ENCODE peak calls at places on chromosomes 6 and 20, in ten cellular contexts. B is CD8-positive, alpha-beta T cell; V is coronary artery; Q is IMR-90; I is SK-N-SH; O is mucosa of descending colon; J is pancreas; Y is uterus; U is BE2C; E is tibial artery. T is an unnamed sample.

GRCh38 chr6:169073311-169073710 is 180.3 kb downstream of the THBS2 start:
- DNase-seq in E (no peak), O (no peak), Y (no peak), B (no peak), J (no peak), Q (peak), U (no peak), I (no peak), V (no peak), T (peak)

GRCh38 chr20:49889245-49889942 is 25.9 kb downstream of the SPATA2 start:
- DNase-seq in U (no peak), I (no peak), Y (no peak), E (peak), B (no peak), Q (no peak), O (no peak), V (peak), J (no peak), T (no peak)

GRCh38 chr20:14582855-14583254 is 245.4 kb upstream of the FLRT3 start:
- DNase-seq in E (no peak), J (no peak), Y (no peak), O (no peak), U (no peak), I (no peak), B (no peak), V (no peak), Q (no peak), T (peak)

GRCh38 chr6:21942910-21943309 is 349.4 kb downstream of the SOX4 start:
- DNase-seq in Y (no peak), B (no peak), I (no peak), V (no peak), E (no peak), J (no peak), O (no peak), Q (no peak), U (no peak), T (peak)

GRCh38 chr6:54892831-54893230 is 46.3 kb downstream of the FAM83B start:
- DNase-seq in I (no peak), Y (no peak), V (no peak), J (no peak), U (no peak), O (no peak), Q (peak), B (no peak), E (no peak), T (peak)

GRCh38 chr20:23286346-23286745 is 64.2 kb upstream of the NXT1 start:
- DNase-seq in J (no peak), U (no peak), V (peak), Y (no peak), Q (no peak), B (no peak), E (peak), O (no peak), I (no peak), T (no peak)

GRCh38 chr6:13253272-13253671 is 75.1 kb downstream of the TBC1D7 start:
- DNase-seq in B (no peak), Q (no peak), E (no peak), V (no peak), I (no peak), U (no peak), Y (no peak), J (no peak), O (no peak), T (no peak)

GRCh38 chr20:36821964-36822437 is 48.4 kb upstream of the DSN1 start:
- DNase-seq in V (no peak), B (no peak), U (no peak), Q (no peak), J (no peak), E (no peak), I (no peak), O (no peak), Y (no peak), T (peak)

GRCh38 chr20:17681741-17682102 is 320 bp downstream of the RRBP1 start:
- DNase-seq in I (no peak), E (no peak), J (no peak), U (peak), V (no peak), Q (no peak), Y (no peak), B (no peak), O (no peak), T (no peak)

GRCh38 chr6:130050230-130050629 is 31.8 kb downstream of the L3MBTL3 start:
- DNase-seq in J (no peak), E (no peak), V (no peak), O (no peak), B (no peak), Q (peak), Y (no peak), U (no peak), I (no peak), T (peak)

GRCh38 chr20:45704969-45705637 is at the start of gene WFDC10B:
- DNase-seq in I (no peak), Y (no peak), U (no peak), J (no peak), E (no peak), V (no peak), B (no peak), O (peak), Q (no peak), T (no peak)

GRCh38 chr20:62792182-62792939 is 3.9 kb upstream of the MRGBP start:
- DNase-seq in Q (peak), B (no peak), Y (no peak), U (no peak), V (no peak), I (no peak), J (no peak), E (no peak), O (no peak), T (no peak)

GRCh38 chr20:14790771-14791517 is 453.5 kb upstream of the FLRT3 start:
- DNase-seq in Q (no peak), B (no peak), J (peak), O (no peak), I (no peak), U (no peak), Y (no peak), E (no peak), V (no peak), T (peak)

GRCh38 chr20:60851826-60852704 is 400.0 kb upstream of the CDH4 start:
- DNase-seq in V (no peak), U (no peak), O (peak), E (no peak), Y (no peak), Q (no peak), B (no peak), J (peak), I (peak), T (no peak)

GRCh38 chr6:3386374-3386857 is 70.4 kb downstream of the SLC22A23 start:
- DNase-seq in B (no peak), Q (no peak), Y (no peak), E (no peak), I (no peak), O (no peak), U (no peak), V (no peak), J (no peak), T (no peak)

GRCh38 chr20:56453347-56453746 is 15.1 kb upstream of the RTF2 start:
- DNase-seq in I (no peak), E (peak), O (no peak), J (no peak), U (no peak), B (no peak), V (no peak), Q (no peak), Y (no peak), T (no peak)

GRCh38 chr20:61233590-61233989 is 18.5 kb upstream of the CDH4 start:
- DNase-seq in J (no peak), O (no peak), E (no peak), I (no peak), V (no peak), Y (no peak), U (no peak), Q (no peak), B (no peak), T (no peak)

GRCh38 chr6:53794073-53794719 is 609 bp upstream of the LRRC1 start:
- DNase-seq in E (peak), U (peak), O (peak), B (peak), V (peak), I (peak), Q (peak), Y (peak), J (peak), T (peak)

GRCh38 chr6:38509713-38510112 is 130.0 kb downstream of the BTBD9 start:
- DNase-seq in J (no peak), Q (peak), V (no peak), Y (no peak), B (no peak), O (no peak), I (no peak), U (no peak), E (no peak), T (no peak)

GRCh38 chr6:1762203-1762602 is 152.5 kb downstream of the FOXC1 start:
- DNase-seq in U (no peak), I (no peak), Q (no peak), J (no peak), V (no peak), E (no peak), O (no peak), Y (no peak), B (no peak), T (no peak)

GRCh38 chr20:43736588-43737091 is 9.8 kb upstream of the GTSF1L start:
- DNase-seq in E (no peak), U (no peak), Y (no peak), I (no peak), O (no peak), V (no peak), Q (peak), B (no peak), J (no peak), T (no peak)

GRCh38 chr6:36679043-36679821 is 718 bp downstream of the CDKN1A start:
- DNase-seq in U (peak), O (peak), Y (peak), J (peak), I (peak), V (peak), B (peak), E (peak), Q (peak), T (no peak)

GRCh38 chr20:41370176-41370575 is 3.6 kb upstream of the EMILIN3 start:
- DNase-seq in O (no peak), U (no peak), B (no peak), Y (no peak), J (no peak), I (no peak), E (no peak), Q (no peak), V (no peak), T (no peak)

GRCh38 chr6:111653961-111654360 is 48.3 kb upstream of the TRAF3IP2 start:
- DNase-seq in J (no peak), V (no peak), O (no peak), I (no peak), E (no peak), Y (no peak), Q (no peak), B (no peak), U (no peak), T (no peak)

GRCh38 chr6:34463299-34463698 is 2.6 kb upstream of the PACSIN1 start:
- DNase-seq in B (no peak), J (no peak), U (no peak), I (no peak), O (no peak), V (no peak), E (no peak), Q (no peak), Y (no peak), T (no peak)

GRCh38 chr6:34460796-34461507 is 4.9 kb upstream of the PACSIN1 start:
- DNase-seq in B (no peak), U (no peak), Q (no peak), O (no peak), Y (no peak), E (no peak), J (no peak), I (no peak), V (no peak), T (no peak)

GRCh38 chr6:34463849-34464248 is 2.0 kb upstream of the PACSIN1 start:
- DNase-seq in Y (no peak), V (no peak), B (no peak), Q (no peak), I (no peak), O (no peak), E (no peak), U (no peak), J (no peak), T (no peak)

GRCh38 chr6:34462010-34462409 is 3.9 kb upstream of the PACSIN1 start:
- DNase-seq in E (no peak), J (no peak), B (no peak), Q (no peak), U (no peak), O (no peak), Y (no peak), V (no peak), I (no peak), T (no peak)

DNA sequence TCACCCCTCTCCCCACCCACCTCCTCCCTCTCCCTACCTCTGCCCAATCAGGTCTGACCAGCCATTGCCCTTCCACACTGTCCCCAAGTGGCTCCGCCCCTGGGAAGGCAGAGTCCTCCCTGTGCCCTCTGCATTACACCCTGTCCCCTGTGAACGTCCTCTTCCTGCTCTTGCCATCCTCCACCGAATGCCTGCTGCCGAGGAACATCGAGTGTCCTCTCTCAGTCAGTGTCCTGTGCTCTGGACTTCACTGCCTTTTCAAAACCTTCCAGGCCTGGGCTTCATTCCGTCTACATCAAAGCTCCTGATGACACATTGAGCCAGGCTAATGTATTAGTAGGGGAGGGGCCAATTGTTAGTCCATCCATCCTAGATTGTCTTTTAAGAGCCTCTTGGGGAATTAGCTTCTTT is 3.3 kb upstream of the PACSIN1 start:
- DNase-seq in I (peak), U (peak), J (no peak), B (no peak), Q (no peak), V (no peak), Y (no peak), O (peak), E (no peak), T (peak)
- TF ChIP-seq CTCF in I (no peak), U (no peak), J (no peak), B (no peak), Q (no peak), V (no peak), Y (no peak), O (no peak), E (no peak), T (no peak)

GRCh38 chr6:154479388-154480143 is 30.9 kb downstream of the CNKSR3 start:
- DNase-seq in J (no peak), O (no peak), Y (no peak), Q (peak), E (no peak), U (no peak), I (no peak), V (no peak), B (no peak), T (peak)
- H3K4me3 ChIP-seq in J (no peak), O (no peak), Y (no peak), Q (peak), E (peak), U (no peak), I (peak), V (peak), B (no peak), T (peak)

GRCh38 chr6:52636830-52637229 is 34.1 kb upstream of the TMEM14A start:
- DNase-seq in V (no peak), O (no peak), I (no peak), Y (no peak), Q (no peak), U (no peak), E (no peak), J (no peak), B (no peak), T (no peak)
- TF ChIP-seq CTCF in V (no peak), O (no peak), I (no peak), Y (no peak), Q (no peak), U (no peak), E (no peak), J (no peak), B (no peak), T (no peak)

GRCh38 chr6:127343753-127344659 is 597 bp upstream of the ECHDC1 start:
- DNase-seq in O (peak), I (peak), E (no peak), Y (no peak), U (no peak), Q (peak), J (no peak), B (no peak), V (no peak), T (no peak)

GRCh38 chr6:127342296-127342945 is 988 bp downstream of the ECHDC1 start:
- DNase-seq in Y (no peak), E (no peak), J (peak), I (peak), V (no peak), B (no peak), O (peak), U (no peak), Q (peak), T (peak)

GRCh38 chr6:127342946-127343752 is at the start of gene ECHDC1:
- DNase-seq in B (peak), Q (peak), O (peak), U (peak), J (peak), I (peak), Y (peak), E (peak), V (peak), T (peak)

GRCh38 chr6:127340171-127340570 is 3.2 kb downstream of the ECHDC1 start:
- DNase-seq in O (no peak), I (no peak), J (no peak), E (no peak), B (no peak), Q (no peak), V (no peak), U (no peak), Y (no peak), T (no peak)

GRCh38 chr6:127341471-127342202 is 1.8 kb downstream of the ECHDC1 start:
- DNase-seq in J (no peak), B (no peak), U (no peak), I (no peak), O (peak), Y (no peak), Q (no peak), E (no peak), V (no peak), T (no peak)
- H3K4me3 ChIP-seq in J (peak), B (peak), U (peak), I (peak), O (no peak), Y (no peak), Q (peak), E (peak), V (peak), T (peak)

GRCh38 chr6:84227434-84228197 is at the start of gene CEP162:
- DNase-seq in E (peak), J (peak), B (peak), U (peak), O (peak), Y (peak), V (peak), I (peak), Q (peak), T (peak)
- TF ChIP-seq CTCF in E (peak), J (peak), B (peak), U (peak), O (no peak), Y (peak), V (no peak), I (peak), Q (peak), T (peak)

DNA sequence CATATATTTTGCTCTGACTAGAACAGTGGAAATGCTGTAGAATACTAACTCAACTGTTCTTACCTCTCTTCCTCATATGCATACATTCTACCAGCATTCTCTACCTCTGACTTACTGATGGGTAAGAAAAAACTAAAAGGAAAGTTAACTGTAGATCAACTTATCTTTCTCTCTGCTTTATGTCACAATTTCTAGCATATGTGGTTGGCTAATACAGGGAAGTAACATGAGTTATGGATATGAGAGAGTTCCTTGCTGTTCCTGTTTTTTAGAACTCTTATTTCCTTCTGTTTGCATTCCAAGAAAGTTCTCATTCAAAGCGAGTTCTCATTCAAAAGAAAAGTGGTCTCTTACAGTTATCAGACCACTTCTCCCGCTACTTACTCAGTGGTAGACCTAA is 226.8 kb upstream of the SGK1 start:
- DNase-seq in E (no peak), O (no peak), B (no peak), Y (no peak), I (no peak), V (no peak), J (no peak), U (no peak), Q (no peak), T (no peak)
- H3K4me3 ChIP-seq in E (no peak), O (no peak), B (no peak), Y (no peak), I (no peak), V (no peak), J (no peak), U (no peak), Q (no peak), T (no peak)

GRCh38 chr20:57498425-57499400 is 26.2 kb downstream of the CTCFL start:
- DNase-seq in E (no peak), Q (peak), U (peak), I (peak), B (peak), Y (no peak), J (no peak), O (no peak), V (no peak), T (no peak)
- TF ChIP-seq CTCF in E (no peak), Q (peak), U (peak), I (peak), B (peak), Y (no peak), J (no peak), O (no peak), V (no peak), T (no peak)

GRCh38 chr6:155171109-155171746 is 92.6 kb upstream of the CLDN20 start:
- DNase-seq in O (no peak), U (no peak), Q (peak), I (no peak), E (peak), Y (peak), J (no peak), V (peak), B (peak), T (peak)
- H3K4me3 ChIP-seq in O (no peak), U (no peak), Q (no peak), I (no peak), E (peak), Y (no peak), J (no peak), V (peak), B (no peak), T (no peak)

GRCh38 chr20:48716541-48716940 is 111.3 kb downstream of the PREX1 start:
- DNase-seq in Y (no peak), U (no peak), O (no peak), I (no peak), B (no peak), V (no peak), Q (no peak), E (no peak), J (no peak), T (no peak)

GRCh38 chr20:48716086-48716485 is 111.7 kb downstream of the PREX1 start:
- DNase-seq in O (peak), J (no peak), E (no peak), Q (no peak), Y (no peak), B (peak), V (no peak), I (no peak), U (no peak), T (no peak)

GRCh38 chr20:48717959-48718223 is 109.9 kb downstream of the PREX1 start:
- DNase-seq in Y (no peak), V (no peak), Q (no peak), J (no peak), I (no peak), O (no peak), B (no peak), E (no peak), U (no peak), T (no peak)

GRCh38 chr20:48718914-48719578 is 108.8 kb downstream of the PREX1 start:
- DNase-seq in Q (no peak), B (peak), U (no peak), E (peak), I (no peak), O (peak), J (no peak), V (no peak), Y (no peak), T (no peak)

GRCh38 chr20:48717095-48717958 is 110.5 kb downstream of the PREX1 start:
- DNase-seq in U (no peak), O (no peak), V (no peak), Y (no peak), B (no peak), E (no peak), Q (no peak), J (no peak), I (no peak), T (no peak)
- TF ChIP-seq CTCF in U (no peak), O (no peak), V (no peak), Y (no peak), B (no peak), E (no peak), Q (no peak), J (no peak), I (no peak), T (no peak)

DNA sequence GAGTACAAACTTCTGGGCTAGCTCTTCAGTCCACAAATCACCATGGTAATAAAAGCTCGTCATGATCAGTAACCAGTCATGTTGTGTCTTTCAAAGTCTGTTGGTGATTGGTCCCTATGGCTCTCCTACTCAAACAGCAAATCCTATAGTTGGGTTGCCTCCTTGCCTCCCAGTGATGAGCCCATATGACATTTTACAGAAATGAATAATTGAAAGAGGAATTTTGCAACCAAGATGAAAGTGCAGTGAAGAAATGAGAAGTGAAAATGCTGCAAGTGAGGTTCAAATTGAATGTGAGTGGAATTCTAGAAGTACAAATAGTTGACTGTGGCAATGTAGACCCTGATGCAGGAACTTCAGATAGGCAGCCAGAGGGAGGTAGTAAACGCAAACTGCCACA is 5.1 kb upstream of the SIRPD start:
- DNase-seq in J (no peak), I (no peak), Q (no peak), B (no peak), U (no peak), E (no peak), O (no peak), V (no peak), Y (no peak), T (no peak)
- H3K4me3 ChIP-seq in J (no peak), I (no peak), Q (no peak), B (no peak), U (no peak), E (no peak), O (no peak), V (no peak), Y (no peak), T (no peak)